ENCODE peak calls at places on chromosome 7, in four cellular contexts. One of them, this sample, is unnamed. For H3K27me3, the result is how much of the 10 kb centered on the place peaks cover.

GRCh38 chr7:122155566-122155965 is 11.5 kb upstream of the AASS start:
- DNase-seq in vagina: no peak
- DNase-seq in heart left ventricle: no peak
- DNase-seq in Peyer's patch: no peak
- DNase-seq in this sample: no peak

GRCh38 chr7:42745357-42746022 is 166.4 kb downstream of the C7orf25 start:
- DNase-seq in vagina: no peak
- DNase-seq in Peyer's patch: no peak
- DNase-seq in heart left ventricle: peak
- DNase-seq in this sample: peak

GRCh38 chr7:103752995-103753394 is 236.5 kb downstream of the RELN start:
- DNase-seq in Peyer's patch: no peak
- DNase-seq in heart left ventricle: no peak
- DNase-seq in vagina: no peak
- DNase-seq in this sample: no peak

GRCh38 chr7:55056577-55057480 is 38.0 kb downstream of the EGFR start:
- DNase-seq in Peyer's patch: no peak
- DNase-seq in vagina: no peak
- DNase-seq in heart left ventricle: no peak
- DNase-seq in this sample: no peak

GRCh38 chr7:885893-886625 is 9.7 kb downstream of the GET4 start:
- DNase-seq in heart left ventricle: no peak
- DNase-seq in Peyer's patch: no peak
- DNase-seq in vagina: no peak
- DNase-seq in this sample: no peak

GRCh38 chr7:67301667-67302066 is 305.0 kb downstream of the TYW1 start:
- DNase-seq in vagina: no peak
- DNase-seq in Peyer's patch: no peak
- DNase-seq in heart left ventricle: no peak
- DNase-seq in this sample: no peak

GRCh38 chr7:84108119-84108518 is 86.5 kb downstream of the SEMA3A start:
- DNase-seq in vagina: no peak
- DNase-seq in heart left ventricle: no peak
- DNase-seq in Peyer's patch: no peak
- DNase-seq in this sample: no peak

GRCh38 chr7:5419523-5420107 is 4.0 kb downstream of the TNRC18 start:
- DNase-seq in vagina: no peak
- DNase-seq in heart left ventricle: peak
- DNase-seq in Peyer's patch: no peak
- DNase-seq in this sample: peak

GRCh38 chr7:129783097-129783919 is 169.5 kb downstream of the UBE2H start:
- DNase-seq in vagina: no peak
- DNase-seq in heart left ventricle: no peak
- DNase-seq in Peyer's patch: no peak
- DNase-seq in this sample: no peak

GRCh38 chr7:158495780-158496179 is 91.8 kb downstream of the PTPRN2 start:
- DNase-seq in heart left ventricle: no peak
- DNase-seq in vagina: no peak
- DNase-seq in Peyer's patch: no peak
- DNase-seq in this sample: no peak

GRCh38 chr7:90769036-90769435 is 172.9 kb downstream of the CDK14 start:
- DNase-seq in vagina: no peak
- DNase-seq in Peyer's patch: no peak
- DNase-seq in heart left ventricle: no peak
- DNase-seq in this sample: no peak

GRCh38 chr7:46854958-46855473 is 726.9 kb downstream of the TNS3 start:
- DNase-seq in vagina: no peak
- DNase-seq in heart left ventricle: no peak
- DNase-seq in Peyer's patch: no peak
- DNase-seq in this sample: no peak

GRCh38 chr7:87876759-87877234 is 504 bp downstream of the DBF4 start:
- DNase-seq in vagina: peak
- DNase-seq in heart left ventricle: peak
- DNase-seq in Peyer's patch: peak
- DNase-seq in this sample: peak

GRCh38 chr7:101138149-101138870 is 11.4 kb downstream of the SERPINE1 start:
- DNase-seq in heart left ventricle: peak
- DNase-seq in Peyer's patch: peak
- DNase-seq in vagina: peak
- DNase-seq in this sample: peak

GRCh38 chr7:112481833-112482669 is 1.3 kb downstream of the LSMEM1 start:
- DNase-seq in vagina: no peak
- DNase-seq in heart left ventricle: peak
- DNase-seq in Peyer's patch: no peak
- DNase-seq in this sample: no peak

GRCh38 chr7:106405697-106406141 is 120.9 kb upstream of the NAMPT start:
- DNase-seq in vagina: no peak
- DNase-seq in Peyer's patch: no peak
- DNase-seq in heart left ventricle: no peak
- DNase-seq in this sample: no peak

GRCh38 chr7:105788816-105789349 is 87.5 kb downstream of the ATXN7L1 start:
- DNase-seq in heart left ventricle: no peak
- DNase-seq in Peyer's patch: no peak
- DNase-seq in vagina: no peak
- DNase-seq in this sample: no peak

GRCh38 chr7:51325231-51325630 is 8.6 kb upstream of the COBL start:
- DNase-seq in heart left ventricle: no peak
- DNase-seq in Peyer's patch: no peak
- DNase-seq in vagina: no peak
- DNase-seq in this sample: no peak

GRCh38 chr7:131431289-131431688 is 103.6 kb downstream of the MKLN1 start:
- DNase-seq in vagina: no peak
- DNase-seq in heart left ventricle: peak
- DNase-seq in Peyer's patch: no peak
- DNase-seq in this sample: peak

GRCh38 chr7:107994366-107994765 is 8.6 kb downstream of the LAMB1 start:
- DNase-seq in vagina: no peak
- DNase-seq in Peyer's patch: no peak
- DNase-seq in heart left ventricle: no peak
- DNase-seq in this sample: no peak

GRCh38 chr7:32586291-32587221 is 91.3 kb downstream of the AVL9 start:
- DNase-seq in heart left ventricle: peak
- DNase-seq in vagina: no peak
- DNase-seq in Peyer's patch: no peak
- DNase-seq in this sample: no peak

GRCh38 chr7:45219130-45219529 is 61.5 kb downstream of the RAMP3 start:
- DNase-seq in heart left ventricle: no peak
- DNase-seq in vagina: peak
- DNase-seq in Peyer's patch: no peak
- DNase-seq in this sample: no peak

GRCh38 chr7:128906766-128907559 is 3.5 kb downstream of the KCP start:
- DNase-seq in heart left ventricle: no peak
- DNase-seq in Peyer's patch: no peak
- DNase-seq in vagina: no peak
- DNase-seq in this sample: no peak

GRCh38 chr7:105648561-105649401 is 67.5 kb upstream of the EFCAB10 start:
- DNase-seq in heart left ventricle: no peak
- DNase-seq in vagina: no peak
- DNase-seq in Peyer's patch: no peak
- DNase-seq in this sample: no peak

GRCh38 chr7:112108984-112109383 is 97.2 kb downstream of the DOCK4 start:
- DNase-seq in Peyer's patch: no peak
- DNase-seq in vagina: no peak
- DNase-seq in heart left ventricle: no peak
- DNase-seq in this sample: no peak

GRCh38 chr7:96182424-96183158 is 139.3 kb downstream of the SLC25A13 start:
- DNase-seq in vagina: no peak
- DNase-seq in heart left ventricle: no peak
- DNase-seq in Peyer's patch: no peak
- DNase-seq in this sample: no peak

GRCh38 chr7:30241767-30242166 is 42.6 kb upstream of the ZNRF2 start:
- DNase-seq in Peyer's patch: no peak
- DNase-seq in vagina: no peak
- DNase-seq in heart left ventricle: no peak
- DNase-seq in this sample: no peak

GRCh38 chr7:45976485-45976856 is 55.4 kb upstream of the IGFBP3 start:
- DNase-seq in vagina: no peak
- DNase-seq in Peyer's patch: no peak
- DNase-seq in heart left ventricle: no peak
- DNase-seq in this sample: no peak

GRCh38 chr7:30968747-30969603 is 5.2 kb downstream of the GHRHR start:
- DNase-seq in Peyer's patch: no peak
- DNase-seq in vagina: no peak
- DNase-seq in heart left ventricle: no peak
- DNase-seq in this sample: no peak

GRCh38 chr7:127935847-127936376 is 95.3 kb downstream of the LRRC4 start:
- DNase-seq in heart left ventricle: no peak
- DNase-seq in Peyer's patch: peak
- DNase-seq in vagina: no peak
- DNase-seq in this sample: no peak

GRCh38 chr7:30752979-30753378 is 1.0 kb downstream of the INMT start:
- DNase-seq in heart left ventricle: peak
- DNase-seq in vagina: no peak
- DNase-seq in Peyer's patch: no peak
- DNase-seq in this sample: peak

GRCh38 chr7:1889556-1890181 is 219.6 kb downstream of the ELFN1 start:
- DNase-seq in heart left ventricle: no peak
- DNase-seq in vagina: no peak
- DNase-seq in Peyer's patch: no peak
- DNase-seq in this sample: no peak

GRCh38 chr7:23490357-23491131 is 20.3 kb upstream of the IGF2BP3 start:
- DNase-seq in Peyer's patch: peak
- DNase-seq in vagina: no peak
- DNase-seq in heart left ventricle: peak
- DNase-seq in this sample: peak

GRCh38 chr7:29077181-29077580 is 69.2 kb downstream of the CPVL start:
- DNase-seq in vagina: no peak
- DNase-seq in heart left ventricle: no peak
- DNase-seq in Peyer's patch: no peak
- DNase-seq in this sample: no peak

DNA sequence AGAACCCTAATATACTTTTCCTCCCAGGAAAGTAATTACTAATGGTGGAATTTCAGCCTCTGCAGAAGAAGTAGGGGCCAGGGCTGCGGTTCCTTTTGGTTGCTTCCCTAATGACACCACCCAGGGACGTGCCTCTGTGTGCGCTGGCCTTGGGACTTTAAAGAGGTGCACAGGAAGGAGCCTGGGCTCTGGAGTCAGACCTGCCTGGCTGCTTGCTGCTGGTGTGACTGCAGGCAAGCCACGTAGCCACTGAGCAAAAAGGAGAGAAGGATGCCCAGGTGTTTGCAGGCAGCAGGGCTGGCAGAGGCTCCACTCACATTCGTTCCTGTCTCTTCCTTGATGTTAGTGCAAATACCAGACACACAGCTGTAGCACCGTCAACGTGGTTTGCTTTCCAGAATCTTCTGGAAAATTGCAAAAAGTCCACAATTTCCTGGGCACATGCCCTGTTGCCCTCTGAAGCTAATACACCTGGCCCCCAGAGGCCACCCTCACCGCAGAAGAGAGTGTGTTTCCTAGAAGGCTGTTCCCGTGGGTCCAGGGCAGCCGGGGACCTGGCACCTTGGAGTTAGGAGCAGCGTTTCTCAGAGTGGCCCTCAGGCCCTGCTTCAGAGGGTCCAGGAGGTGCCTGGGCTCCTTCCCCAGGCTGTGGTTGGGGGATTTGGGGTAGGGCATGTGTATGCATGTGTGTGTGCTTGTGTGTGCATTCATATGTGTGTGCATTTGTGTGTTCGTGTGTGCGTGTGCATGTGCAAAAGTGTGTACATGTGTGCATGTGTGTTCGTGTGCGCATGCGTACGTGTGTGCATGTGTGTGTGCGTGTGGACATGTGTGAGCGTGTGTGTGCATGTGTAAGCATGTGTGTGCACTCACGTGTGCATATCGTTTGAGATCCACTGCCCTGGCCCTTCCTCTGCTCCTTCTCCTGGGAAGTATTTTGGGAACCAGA is 12.8 kb upstream of the PRKAG2 start:
- DNase-seq in heart left ventricle: no peak
- DNase-seq in Peyer's patch: no peak
- DNase-seq in vagina: no peak
- DNase-seq in this sample: no peak
- H3K27me3 ChIP-seq in heart left ventricle: under half
- H3K27me3 ChIP-seq in Peyer's patch: under half
- H3K27me3 ChIP-seq in vagina: under half
- H3K27me3 ChIP-seq in this sample: under half

GRCh38 chr7:150322833-150323681 is at the start of the genes ACTR3C and LRRC61:
- DNase-seq in vagina: no peak
- DNase-seq in heart left ventricle: no peak
- DNase-seq in Peyer's patch: peak
- DNase-seq in this sample: peak
- TF ChIP-seq POLR2A in vagina: no peak
- TF ChIP-seq POLR2A in heart left ventricle: peak
- TF ChIP-seq POLR2A in Peyer's patch: peak
- TF ChIP-seq POLR2A in this sample: no peak

DNA sequence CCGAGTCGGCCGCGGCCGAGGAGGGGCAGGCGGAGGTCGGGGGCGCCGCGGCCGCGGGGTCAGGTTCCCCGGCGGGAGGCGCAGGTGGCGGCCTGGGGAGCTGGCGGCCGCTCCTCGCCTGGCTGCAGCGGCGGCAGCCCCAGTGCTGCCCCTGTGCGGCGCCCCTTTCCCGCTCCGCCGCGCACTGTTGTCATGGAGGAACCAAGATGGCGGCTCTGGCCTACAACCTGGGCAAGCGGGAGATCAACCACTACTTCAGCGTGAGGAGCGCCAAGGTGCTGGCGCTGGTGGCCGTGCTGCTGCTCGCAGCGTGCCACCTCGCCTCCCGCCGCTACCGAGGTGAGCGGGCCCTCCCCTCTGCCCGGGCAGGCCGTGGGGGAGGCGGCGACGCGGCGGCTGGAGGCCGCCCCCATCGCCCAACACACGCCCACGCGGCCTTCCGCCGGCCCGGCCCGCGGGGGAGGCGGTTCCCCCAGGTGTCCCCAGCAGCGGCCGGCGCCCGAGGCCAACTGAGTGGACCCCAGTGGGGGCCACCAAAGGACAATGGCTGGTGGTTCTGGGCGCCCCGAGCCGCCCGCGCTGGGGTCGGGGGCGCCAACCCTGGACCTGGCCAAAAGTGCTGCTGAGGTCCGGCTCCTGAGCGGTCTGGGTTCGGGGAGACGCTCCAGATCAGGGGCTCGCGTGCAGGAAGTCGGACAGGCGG is 421 bp downstream of the CASD1 start:
- DNase-seq in Peyer's patch: peak
- DNase-seq in vagina: no peak
- DNase-seq in heart left ventricle: peak
- DNase-seq in this sample: peak
- TF ChIP-seq CTCF in Peyer's patch: peak
- TF ChIP-seq CTCF in vagina: no peak
- TF ChIP-seq CTCF in heart left ventricle: peak
- TF ChIP-seq CTCF in this sample: no peak

GRCh38 chr7:134731616-134732015 is 47.8 kb upstream of the CALD1 start:
- DNase-seq in vagina: no peak
- DNase-seq in heart left ventricle: no peak
- DNase-seq in Peyer's patch: no peak
- DNase-seq in this sample: no peak
- H3K27me3 ChIP-seq in vagina: under half
- H3K27me3 ChIP-seq in heart left ventricle: under half
- H3K27me3 ChIP-seq in Peyer's patch: under half
- H3K27me3 ChIP-seq in this sample: under half